ENCODE peak calls at places on chromosomes 4 and X, in six cellular contexts. One of them, this sample, is unnamed.

GRCh38 chr4:107853444-107854325 is 29.0 kb downstream of the SGMS2 start:
- DNase-seq in transverse colon: no peak
- DNase-seq in stomach: no peak
- DNase-seq in spleen: no peak
- DNase-seq in HL-60: no peak
- DNase-seq in K562: no peak
- DNase-seq in this sample: no peak

GRCh38 chrX:77785400-77785745 is 643 bp downstream of the ATRX start:
- DNase-seq in K562: peak; percentile 24
- DNase-seq in stomach: no peak
- DNase-seq in transverse colon: peak; percentile 13
- DNase-seq in HL-60: no peak
- DNase-seq in spleen: no peak
- DNase-seq in this sample: no peak

GRCh38 chr4:38621004-38621684 is 42.9 kb upstream of the KLF3 start:
- DNase-seq in stomach: peak; percentile 67
- DNase-seq in transverse colon: peak; percentile 69
- DNase-seq in K562: peak; percentile 43
- DNase-seq in spleen: no peak
- DNase-seq in HL-60: peak; percentile 91
- DNase-seq in this sample: no peak

GRCh38 chr4:147821555-147821954 is 89.7 kb downstream of the ARHGAP10 start:
- DNase-seq in transverse colon: no peak
- DNase-seq in stomach: no peak
- DNase-seq in HL-60: no peak
- DNase-seq in spleen: no peak
- DNase-seq in K562: no peak
- DNase-seq in this sample: no peak

GRCh38 chr4:143202824-143203223 is 18.1 kb downstream of the USP38 start:
- DNase-seq in K562: no peak
- DNase-seq in HL-60: no peak
- DNase-seq in stomach: no peak
- DNase-seq in spleen: no peak
- DNase-seq in transverse colon: no peak
- DNase-seq in this sample: no peak

GRCh38 chr4:109576462-109576861 is 16.4 kb downstream of the MCUB start:
- DNase-seq in stomach: no peak
- DNase-seq in transverse colon: no peak
- DNase-seq in HL-60: no peak
- DNase-seq in K562: peak; percentile 18
- DNase-seq in spleen: no peak
- DNase-seq in this sample: no peak

GRCh38 chr4:113043591-113043990 is 5.9 kb upstream of the ANK2 start:
- DNase-seq in spleen: no peak
- DNase-seq in transverse colon: no peak
- DNase-seq in stomach: no peak
- DNase-seq in K562: no peak
- DNase-seq in HL-60: no peak
- DNase-seq in this sample: no peak

GRCh38 chr4:3115637-3116300 is 41.3 kb downstream of the HTT start:
- DNase-seq in stomach: no peak
- DNase-seq in HL-60: no peak
- DNase-seq in K562: no peak
- DNase-seq in transverse colon: no peak
- DNase-seq in spleen: no peak
- DNase-seq in this sample: no peak

GRCh38 chr4:173518419-173519102 is 11.5 kb downstream of the HAND2 start:
- DNase-seq in stomach: no peak
- DNase-seq in spleen: no peak
- DNase-seq in transverse colon: no peak
- DNase-seq in K562: no peak
- DNase-seq in HL-60: no peak
- DNase-seq in this sample: peak; percentile 82

GRCh38 chr4:15320116-15320515 is 107.7 kb upstream of the C1QTNF7 start:
- DNase-seq in stomach: no peak
- DNase-seq in K562: no peak
- DNase-seq in HL-60: no peak
- DNase-seq in transverse colon: no peak
- DNase-seq in spleen: no peak
- DNase-seq in this sample: no peak

GRCh38 chrX:137031517-137032377 is 2.0 kb downstream of the GPR101 start:
- DNase-seq in stomach: no peak
- DNase-seq in transverse colon: peak; percentile 14
- DNase-seq in K562: peak; percentile 28
- DNase-seq in HL-60: peak; percentile 23
- DNase-seq in spleen: no peak
- DNase-seq in this sample: no peak

GRCh38 chr4:110135523-110135922 is 62.9 kb downstream of the ELOVL6 start:
- DNase-seq in stomach: no peak
- DNase-seq in transverse colon: no peak
- DNase-seq in HL-60: no peak
- DNase-seq in spleen: no peak
- DNase-seq in K562: no peak
- DNase-seq in this sample: no peak

GRCh38 chr4:130336585-130337217 is 1240.7 kb downstream of the C4orf33 start:
- DNase-seq in stomach: no peak
- DNase-seq in spleen: no peak
- DNase-seq in transverse colon: no peak
- DNase-seq in K562: no peak
- DNase-seq in HL-60: no peak
- DNase-seq in this sample: no peak

GRCh38 chr4:578451-579443 is 2.7 kb upstream of the TMEM271 start:
- DNase-seq in stomach: no peak
- DNase-seq in spleen: peak; percentile 54
- DNase-seq in HL-60: no peak
- DNase-seq in transverse colon: no peak
- DNase-seq in K562: no peak
- DNase-seq in this sample: no peak

GRCh38 chr4:38091636-38092035 is 131.4 kb downstream of the PTTG2 start:
- DNase-seq in K562: no peak
- DNase-seq in stomach: no peak
- DNase-seq in transverse colon: no peak
- DNase-seq in HL-60: no peak
- DNase-seq in spleen: no peak
- DNase-seq in this sample: no peak

GRCh38 chrX:69530306-69530705 is 26.2 kb downstream of the NALF2 start:
- DNase-seq in spleen: no peak
- DNase-seq in HL-60: no peak
- DNase-seq in stomach: no peak
- DNase-seq in K562: no peak
- DNase-seq in transverse colon: no peak
- DNase-seq in this sample: no peak

GRCh38 chr4:78661923-78662521 is 110.5 kb downstream of the ANXA3 start:
- DNase-seq in stomach: no peak
- DNase-seq in transverse colon: no peak
- DNase-seq in K562: no peak
- DNase-seq in HL-60: peak; percentile 12
- DNase-seq in spleen: no peak
- DNase-seq in this sample: no peak

GRCh38 chr4:26237916-26238315 is 82.9 kb upstream of the RBPJ start:
- DNase-seq in stomach: no peak
- DNase-seq in transverse colon: no peak
- DNase-seq in K562: no peak
- DNase-seq in HL-60: no peak
- DNase-seq in spleen: no peak
- DNase-seq in this sample: no peak

GRCh38 chr4:26233350-26233749 is 87.5 kb upstream of the RBPJ start:
- DNase-seq in transverse colon: no peak
- DNase-seq in spleen: no peak
- DNase-seq in K562: no peak
- DNase-seq in HL-60: no peak
- DNase-seq in stomach: no peak
- DNase-seq in this sample: no peak

GRCh38 chr4:26238426-26238781 is 82.4 kb upstream of the RBPJ start:
- DNase-seq in transverse colon: peak; percentile 40
- DNase-seq in stomach: no peak
- DNase-seq in HL-60: no peak
- DNase-seq in K562: no peak
- DNase-seq in spleen: no peak
- DNase-seq in this sample: no peak

GRCh38 chr4:26238782-26239647 is 81.8 kb upstream of the RBPJ start:
- DNase-seq in stomach: no peak
- DNase-seq in transverse colon: no peak
- DNase-seq in K562: no peak
- DNase-seq in HL-60: no peak
- DNase-seq in spleen: no peak
- DNase-seq in this sample: no peak

DNA sequence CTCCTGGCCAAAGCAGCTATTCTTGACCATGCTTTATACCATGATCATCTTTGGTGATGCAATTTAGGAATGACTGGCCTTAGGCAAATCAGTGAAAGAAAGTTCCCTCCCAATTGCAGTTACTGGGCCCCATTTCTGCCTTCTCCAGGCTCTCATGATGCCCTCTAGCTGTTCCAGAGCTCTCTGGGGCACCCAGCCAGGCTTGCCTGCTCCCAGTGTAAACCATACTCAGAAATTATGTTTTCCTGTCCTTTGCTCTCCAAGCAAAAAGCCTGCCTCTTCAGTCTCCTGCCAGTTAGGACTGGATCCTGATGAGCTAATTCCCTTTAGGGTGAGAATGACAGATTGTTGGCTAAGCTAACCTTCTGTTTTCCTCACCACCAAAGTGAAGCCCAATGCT is 85.3 kb upstream of the RBPJ start:
- DNase-seq in HL-60: no peak
- DNase-seq in stomach: peak; percentile 33
- DNase-seq in spleen: no peak
- DNase-seq in K562: no peak
- DNase-seq in transverse colon: peak; percentile 60
- DNase-seq in this sample: no peak
- TF ChIP-seq CTCF in HL-60: no peak
- TF ChIP-seq CTCF in stomach: no peak
- TF ChIP-seq CTCF in spleen: no peak
- TF ChIP-seq CTCF in K562: no peak
- TF ChIP-seq CTCF in transverse colon: no peak
- TF ChIP-seq CTCF in this sample: no peak

GRCh38 chr4:118825799-118826198 is 10.1 kb downstream of the SEC24D start:
- DNase-seq in transverse colon: no peak
- DNase-seq in K562: no peak
- DNase-seq in HL-60: no peak
- DNase-seq in stomach: no peak
- DNase-seq in spleen: no peak
- DNase-seq in this sample: no peak
- TF ChIP-seq POLR2AphosphoS5 in transverse colon: no peak
- TF ChIP-seq POLR2AphosphoS5 in K562: no peak
- TF ChIP-seq POLR2AphosphoS5 in HL-60: no peak
- TF ChIP-seq POLR2AphosphoS5 in stomach: no peak
- TF ChIP-seq POLR2AphosphoS5 in spleen: no peak
- TF ChIP-seq POLR2AphosphoS5 in this sample: no peak

DNA sequence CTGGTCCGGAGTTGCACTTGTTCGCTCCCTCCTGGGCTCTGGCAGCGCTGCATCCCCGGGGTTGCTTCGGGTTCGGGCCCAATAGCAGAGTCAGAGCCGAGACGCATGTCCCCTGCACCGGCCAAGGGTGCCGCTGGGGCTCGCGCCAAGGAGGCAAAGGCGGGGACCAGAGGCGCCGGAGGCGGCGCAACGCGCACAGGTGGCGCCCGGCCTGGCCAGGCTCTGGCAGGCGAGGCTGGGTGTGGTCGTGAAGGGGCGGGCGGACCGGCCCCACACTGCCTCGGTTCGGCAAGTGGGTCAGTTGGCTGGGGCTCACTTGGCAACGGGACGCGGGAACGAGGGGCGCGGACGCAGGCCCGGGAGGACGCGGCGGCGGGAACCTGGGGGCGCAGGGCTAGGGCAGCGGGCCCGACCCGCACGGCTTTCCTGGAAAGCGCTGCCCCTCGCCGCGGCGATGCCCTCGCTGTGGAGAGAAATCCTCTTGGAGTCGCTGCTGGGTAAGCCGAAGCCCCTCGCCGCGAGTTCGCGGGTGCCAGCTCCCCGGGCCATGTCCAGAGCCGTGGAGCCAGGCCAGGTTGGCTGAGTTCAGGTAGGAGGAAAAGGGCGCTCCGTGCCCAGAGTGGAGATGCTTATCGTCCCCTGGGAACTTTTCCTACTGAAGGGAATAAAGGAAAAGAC is at the start of gene CWH43:
- DNase-seq in HL-60: no peak
- DNase-seq in K562: no peak
- DNase-seq in spleen: no peak
- DNase-seq in stomach: peak; percentile 63
- DNase-seq in transverse colon: peak; percentile 74
- DNase-seq in this sample: no peak
- H3K4me3 ChIP-seq in HL-60: no peak within 1 kb of the TSS
- H3K4me3 ChIP-seq in K562: no peak within 1 kb of the TSS
- H3K4me3 ChIP-seq in spleen: no peak within 1 kb of the TSS
- H3K4me3 ChIP-seq in stomach: peak within 1 kb of the TSS; percentile 47
- H3K4me3 ChIP-seq in transverse colon: peak within 1 kb of the TSS; percentile 27
- H3K4me3 ChIP-seq in this sample: peak within 1 kb of the TSS; percentile 24

DNA sequence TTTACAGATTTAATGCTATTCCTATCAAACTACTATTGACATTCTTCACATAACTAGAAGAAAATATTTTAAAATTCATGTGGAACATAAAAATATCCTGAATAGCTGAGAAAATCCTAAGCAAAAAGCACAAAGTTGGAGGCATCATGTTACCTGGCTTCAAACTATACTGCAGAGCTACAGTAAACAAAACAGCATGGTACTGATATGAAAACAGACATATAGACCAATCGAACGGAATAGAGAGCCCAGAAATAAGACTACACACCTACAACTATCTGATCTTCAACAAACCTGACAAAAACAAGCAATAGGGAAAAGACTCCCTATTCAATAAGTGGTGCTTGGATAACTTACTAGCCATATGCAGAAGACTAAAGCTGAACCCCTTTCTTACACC is 273.4 kb upstream of the GRIA3 start:
- DNase-seq in stomach: no peak
- DNase-seq in transverse colon: no peak
- DNase-seq in spleen: no peak
- DNase-seq in HL-60: no peak
- DNase-seq in K562: no peak
- DNase-seq in this sample: no peak
- TF ChIP-seq CTCF in stomach: no peak
- TF ChIP-seq CTCF in transverse colon: no peak
- TF ChIP-seq CTCF in spleen: no peak
- TF ChIP-seq CTCF in HL-60: no peak
- TF ChIP-seq CTCF in K562: no peak
- TF ChIP-seq CTCF in this sample: no peak

DNA sequence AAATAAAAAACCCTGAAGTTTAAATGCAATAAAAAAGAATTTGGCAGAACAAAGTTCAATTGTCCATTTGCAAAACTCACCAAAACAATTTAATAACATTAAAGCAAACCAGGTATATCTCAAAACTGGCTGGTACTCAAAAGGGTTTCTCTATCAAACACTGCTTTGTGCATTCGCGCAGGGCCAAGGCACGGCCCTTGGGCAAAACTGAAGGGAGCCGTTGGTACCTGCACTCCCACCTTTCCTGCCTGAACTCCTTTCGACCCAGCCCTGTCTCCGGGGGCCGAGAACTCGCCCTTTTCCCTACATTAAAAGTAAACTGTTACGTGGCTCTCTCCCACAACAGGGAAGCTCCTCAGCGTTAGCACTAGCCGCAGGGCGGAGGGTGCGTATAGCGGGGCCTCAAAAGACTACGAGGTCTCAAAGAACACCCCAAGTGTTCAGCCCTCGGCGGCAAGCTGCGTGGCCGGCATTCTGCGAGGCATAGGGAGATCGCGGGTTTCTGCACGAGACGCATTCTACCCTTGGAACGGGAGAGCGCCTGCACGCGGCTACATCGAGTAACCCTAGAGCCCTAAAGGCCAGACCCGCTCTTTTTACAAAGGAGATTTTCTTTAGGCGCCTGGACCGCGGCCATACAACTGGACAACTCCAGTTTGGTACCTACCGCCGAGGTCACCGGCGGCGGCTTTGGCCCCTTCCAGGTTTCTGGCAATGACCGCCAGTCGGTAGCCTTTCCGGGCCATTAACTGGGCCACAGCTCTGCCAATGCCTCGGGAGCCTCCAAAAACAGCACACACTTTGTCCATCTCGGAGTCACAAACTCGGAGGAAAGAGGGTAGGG is 552 bp downstream of the CBR4 start:
- DNase-seq in HL-60: peak; percentile 67
- DNase-seq in transverse colon: peak; percentile 70
- DNase-seq in spleen: peak; percentile 94
- DNase-seq in stomach: peak; percentile 63
- DNase-seq in K562: peak; percentile 43
- DNase-seq in this sample: no peak
- TF ChIP-seq POLR2AphosphoS5 in HL-60: peak; percentile 36
- TF ChIP-seq POLR2AphosphoS5 in transverse colon: peak; percentile 38
- TF ChIP-seq POLR2AphosphoS5 in spleen: no peak
- TF ChIP-seq POLR2AphosphoS5 in stomach: no peak
- TF ChIP-seq POLR2AphosphoS5 in K562: no peak
- TF ChIP-seq POLR2AphosphoS5 in this sample: no peak

This sample was measured in vagina.